ENCODE peak calls at places on chromosome 11, in ten cellular contexts. L is neural progenitor cell, Z is body of pancreas, I is cardiac fibroblast, K is AG10803, X is B cell, B is cardiac muscle cell, N is OCI-LY7, S is fibroblast of pulmonary artery, T is omental fat pad. Y is an unnamed sample.

GRCh38 chr11:57434640-57435546 is 8.0 kb upstream of the SLC43A3 start:
- DNase-seq in K (peak), L (no peak), X (no peak), Z (no peak), B (no peak), I (peak), T (no peak), S (peak), N (no peak), Y (no peak)

GRCh38 chr11:24678956-24679355 is 182.1 kb downstream of the LUZP2 start:
- DNase-seq in X (no peak), S (no peak), K (no peak), T (no peak), Z (no peak), B (no peak), L (no peak), N (no peak), I (no peak), Y (no peak)

GRCh38 chr11:57798905-57799559 is 37.4 kb downstream of the CTNND1 start:
- DNase-seq in X (no peak), B (no peak), L (no peak), S (peak), K (peak), T (no peak), I (peak), Z (peak), N (no peak), Y (no peak)

GRCh38 chr11:66878554-66878953 is 21.7 kb downstream of the LRFN4 start:
- DNase-seq in N (no peak), X (no peak), I (no peak), B (no peak), T (no peak), S (no peak), L (no peak), Z (no peak), K (no peak), Y (no peak)

GRCh38 chr11:128590587-128590986 is 3.2 kb upstream of the ETS1 start:
- DNase-seq in I (no peak), Z (no peak), N (no peak), S (no peak), K (no peak), B (no peak), T (no peak), L (no peak), X (no peak), Y (no peak)

GRCh38 chr11:33723238-33723881 is 12.9 kb downstream of the CD59 start:
- DNase-seq in B (no peak), Z (peak), X (no peak), T (no peak), I (peak), L (no peak), K (peak), S (peak), N (no peak), Y (no peak)

GRCh38 chr11:118180300-118180703 is 3.9 kb upstream of the SCN2B start:
- DNase-seq in S (peak), K (peak), L (peak), B (peak), I (peak), X (no peak), Z (peak), T (no peak), N (peak), Y (peak)

GRCh38 chr11:44728491-44728910 is 1.7 kb downstream of the TSPAN18 start:
- DNase-seq in I (no peak), K (no peak), B (no peak), N (no peak), Z (no peak), L (peak), X (no peak), S (no peak), T (no peak), Y (no peak)

GRCh38 chr11:11155962-11156815 is 196.9 kb downstream of the CSNK2A3 start:
- DNase-seq in L (peak), N (peak), T (no peak), K (no peak), Z (no peak), S (no peak), X (peak), B (peak), I (no peak), Y (peak)

GRCh38 chr11:288328-289144 is at the start of gene PGGHG:
- DNase-seq in S (peak), L (peak), X (peak), T (no peak), B (peak), I (peak), K (peak), N (no peak), Z (peak), Y (peak)

GRCh38 chr11:123386746-123387510 is 43.1 kb upstream of the GRAMD1B start:
- DNase-seq in N (peak), I (no peak), Z (no peak), S (no peak), B (peak), K (peak), X (no peak), T (no peak), L (no peak), Y (no peak)

GRCh38 chr11:17864478-17864941 is 129.9 kb downstream of the KCNC1 start:
- DNase-seq in T (no peak), N (peak), L (peak), I (no peak), Z (peak), B (peak), K (no peak), S (no peak), X (no peak), Y (peak)

GRCh38 chr11:62390237-62390636 is 28.6 kb upstream of the SCGB1A1 start:
- DNase-seq in L (no peak), K (no peak), Z (no peak), S (no peak), B (no peak), X (no peak), I (no peak), N (no peak), T (no peak), Y (no peak)

GRCh38 chr11:62390727-62391126 is 28.1 kb upstream of the SCGB1A1 start:
- DNase-seq in Z (no peak), L (no peak), T (no peak), I (peak), K (no peak), N (no peak), X (no peak), S (no peak), B (no peak), Y (no peak)

GRCh38 chr11:62392944-62393628 is 25.7 kb upstream of the SCGB1A1 start:
- DNase-seq in X (no peak), K (no peak), T (no peak), Z (no peak), N (peak), B (no peak), S (no peak), I (no peak), L (no peak), Y (peak)

GRCh38 chr11:62392506-62392905 is 26.3 kb upstream of the SCGB1A1 start:
- DNase-seq in L (no peak), S (no peak), X (no peak), Z (no peak), N (no peak), B (no peak), I (no peak), K (no peak), T (no peak), Y (no peak)

GRCh38 chr11:62391642-62392425 is 27.0 kb upstream of the SCGB1A1 start:
- DNase-seq in I (no peak), T (no peak), S (no peak), Z (no peak), X (no peak), K (no peak), B (no peak), L (no peak), N (no peak), Y (no peak)
- TF ChIP-seq CTCF in I (no peak), T (no peak), S (no peak), Z (no peak), X (no peak), K (no peak), B (no peak), L (peak), N (peak), Y (no peak)

GRCh38 chr11:115103921-115104320 is 400.3 kb downstream of the CADM1 start:
- DNase-seq in S (no peak), N (no peak), Z (no peak), K (no peak), B (no peak), I (no peak), T (no peak), L (no peak), X (no peak), Y (no peak)
- TF ChIP-seq CTCF in S (no peak), N (peak), Z (no peak), K (no peak), B (no peak), I (no peak), T (no peak), L (peak), X (no peak), Y (no peak)

GRCh38 chr11:107858217-107859070 is at the start of gene SLC35F2:
- DNase-seq in Z (peak), I (peak), B (peak), L (peak), T (no peak), X (peak), N (peak), K (peak), S (peak), Y (peak)
- TF ChIP-seq CTCF in Z (peak), I (no peak), B (no peak), L (peak), T (no peak), X (peak), N (peak), K (no peak), S (no peak), Y (peak)

DNA sequence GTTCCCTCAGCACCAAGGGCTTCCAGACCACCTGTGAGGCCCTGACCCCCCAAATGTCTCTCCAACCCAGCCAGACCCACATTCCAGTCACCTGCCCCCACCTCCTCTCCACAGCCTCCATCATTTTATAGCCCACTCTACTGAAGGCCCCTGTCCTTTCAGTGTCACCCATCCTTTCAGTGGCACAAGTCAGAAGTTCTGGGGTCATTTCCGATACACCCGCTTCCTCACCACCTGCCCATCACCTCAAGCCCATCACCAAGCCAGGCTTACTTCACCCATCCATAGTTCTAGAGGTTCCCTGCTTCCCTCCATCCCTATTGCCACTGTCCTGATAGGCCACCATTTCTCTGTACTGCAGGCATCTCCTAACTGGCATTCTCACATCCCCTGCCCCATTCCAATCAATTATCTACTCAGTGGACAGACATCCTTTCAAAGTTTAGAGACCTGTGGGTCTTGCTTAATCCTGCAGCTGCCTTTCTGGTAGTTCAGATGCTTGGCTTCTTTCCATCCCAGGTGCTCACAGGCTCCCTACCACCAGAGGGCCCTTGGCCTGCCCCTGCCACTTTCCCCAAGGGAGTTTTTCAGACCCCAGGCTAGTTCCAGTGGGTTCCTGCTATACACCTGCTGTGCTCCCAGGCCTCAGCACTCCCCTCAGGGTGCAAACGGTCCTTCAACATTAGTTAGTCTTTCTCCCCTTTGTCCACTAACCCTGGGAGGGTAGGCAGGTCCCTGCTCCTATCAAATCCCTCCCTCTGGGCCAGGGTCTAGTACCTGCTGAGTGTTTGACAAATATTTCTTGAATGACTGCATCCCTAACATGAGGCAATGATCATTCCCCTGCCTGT is 7.6 kb downstream of the KCNQ1OT1 start:
- DNase-seq in Z (peak), S (no peak), L (peak), N (peak), K (no peak), T (no peak), B (peak), X (no peak), I (no peak), Y (peak)
- TF ChIP-seq CTCF in Z (peak), S (peak), L (peak), N (peak), K (peak), T (no peak), B (peak), X (no peak), I (no peak), Y (peak)

GRCh38 chr11:121063728-121064127 is 37.3 kb upstream of the TECTA start:
- DNase-seq in T (no peak), L (peak), B (peak), Z (no peak), I (no peak), S (no peak), N (peak), K (no peak), X (no peak), Y (no peak)
- TF ChIP-seq CTCF in T (no peak), L (peak), B (peak), Z (peak), I (peak), S (peak), N (peak), K (peak), X (peak), Y (peak)